ENCODE peak calls at places on chromosomes 11 and 22, in seven cellular contexts. B is esophagus muscularis mucosa, R is GM12878, T is H1, Y is HCT116, G is spleen, P is K562. I is an unnamed sample.

GRCh38 chr11:113664069-113664980 is 41.8 kb downstream of the TMPRSS5 start:
- DNase-seq in B (no peak), R (no peak), T (no peak), Y (peak), G (no peak), P (peak), I (no peak)

GRCh38 chr22:19289475-19290161 is 1.9 kb downstream of the CLTCL1 start:
- DNase-seq in B (peak), R (no peak), T (no peak), Y (no peak), G (no peak), P (peak), I (no peak)

GRCh38 chr11:129190087-129190486 is 2.0 kb downstream of the ARHGAP32 start:
- DNase-seq in B (no peak), R (no peak), T (no peak), Y (no peak), G (no peak), P (no peak), I (peak)

GRCh38 chr22:17358394-17358793 is 10.9 kb upstream of the CECR2 start:
- DNase-seq in B (no peak), R (no peak), T (no peak), Y (no peak), G (no peak), P (no peak), I (no peak)

GRCh38 chr11:100888836-100889235 is 201.7 kb downstream of the ARHGAP42 start:
- DNase-seq in B (no peak), R (no peak), T (no peak), Y (no peak), G (no peak), P (no peak), I (no peak)

GRCh38 chr11:35190804-35191348 is 51.9 kb downstream of the CD44 start:
- DNase-seq in B (no peak), R (no peak), T (no peak), Y (no peak), G (no peak), P (no peak), I (no peak)

GRCh38 chr22:22744412-22745224 is 100.2 kb downstream of the GGTLC2 start:
- DNase-seq in B (peak), R (no peak), T (no peak), Y (no peak), G (no peak), P (no peak), I (no peak)

GRCh38 chr11:45163956-45164575 is 17.6 kb downstream of the PRDM11 start:
- DNase-seq in B (no peak), R (no peak), T (no peak), Y (no peak), G (peak), P (no peak), I (no peak)

GRCh38 chr11:2511421-2512369 is 66.9 kb downstream of the KCNQ1 start:
- DNase-seq in B (peak), R (no peak), T (no peak), Y (no peak), G (peak), P (no peak), I (peak)

GRCh38 chr22:37643225-37643847 is 3.9 kb downstream of the SH3BP1 start:
- DNase-seq in B (peak), R (no peak), T (peak), Y (no peak), G (peak), P (peak), I (peak)

GRCh38 chr11:66810576-66811185 is 32.6 kb upstream of the RCE1 start:
- DNase-seq in B (no peak), R (no peak), T (no peak), Y (no peak), G (no peak), P (no peak), I (no peak)

GRCh38 chr11:118820412-118821357 is 29.7 kb upstream of the DDX6 start:
- DNase-seq in B (peak), R (peak), T (peak), Y (peak), G (peak), P (no peak), I (peak)

GRCh38 chr11:45141171-45141570 is 5.3 kb upstream of the PRDM11 start:
- DNase-seq in B (peak), R (no peak), T (no peak), Y (no peak), G (no peak), P (no peak), I (no peak)

GRCh38 chr11:119486691-119487259 is 63.8 kb upstream of the THY1 start:
- DNase-seq in B (no peak), R (no peak), T (peak), Y (no peak), G (no peak), P (no peak), I (no peak)

GRCh38 chr11:2853997-2854560 is 31.5 kb downstream of the CDKN1C start:
- DNase-seq in B (no peak), R (no peak), T (no peak), Y (no peak), G (no peak), P (no peak), I (no peak)

GRCh38 chr22:39593931-39594285 is 23.4 kb downstream of the CACNA1I start:
- DNase-seq in B (no peak), R (no peak), T (no peak), Y (no peak), G (no peak), P (no peak), I (no peak)

GRCh38 chr11:115194798-115195101 is 309.5 kb downstream of the CADM1 start:
- DNase-seq in B (no peak), R (peak), T (no peak), Y (no peak), G (no peak), P (no peak), I (no peak)

GRCh38 chr22:35739642-35740041 is 22.0 kb downstream of the APOL5 start:
- DNase-seq in B (no peak), R (no peak), T (no peak), Y (no peak), G (no peak), P (no peak), I (no peak)

GRCh38 chr11:17769218-17769617 is 34.6 kb downstream of the KCNC1 start:
- DNase-seq in B (no peak), R (no peak), T (no peak), Y (no peak), G (no peak), P (no peak), I (no peak)

GRCh38 chr11:38182126-38182907 is 1584.3 kb upstream of the RAG2 start:
- DNase-seq in B (no peak), R (no peak), T (no peak), Y (no peak), G (no peak), P (no peak), I (no peak)

GRCh38 chr11:86941077-86941870 is 13.9 kb downstream of the FZD4 start:
- DNase-seq in B (no peak), R (no peak), T (no peak), Y (no peak), G (no peak), P (no peak), I (no peak)

GRCh38 chr11:36304349-36304748 is 8.3 kb downstream of the PRR5L start:
- DNase-seq in B (no peak), R (no peak), T (no peak), Y (no peak), G (no peak), P (no peak), I (no peak)

GRCh38 chr11:128470081-128470480 is 117.3 kb downstream of the ETS1 start:
- DNase-seq in B (no peak), R (no peak), T (no peak), Y (no peak), G (no peak), P (no peak), I (no peak)

GRCh38 chr11:2920343-2920742 is 8.9 kb downstream of the PHLDA2 start:
- DNase-seq in B (no peak), R (no peak), T (no peak), Y (no peak), G (no peak), P (no peak), I (no peak)

GRCh38 chr11:15341587-15341986 is 226.9 kb downstream of the INSC start:
- DNase-seq in B (no peak), R (no peak), T (no peak), Y (no peak), G (no peak), P (no peak), I (no peak)

GRCh38 chr11:15346907-15347306 is 232.2 kb downstream of the INSC start:
- DNase-seq in B (no peak), R (no peak), T (no peak), Y (no peak), G (no peak), P (no peak), I (no peak)

GRCh38 chr11:15347969-15348734 is 233.4 kb downstream of the INSC start:
- DNase-seq in B (peak), R (no peak), T (no peak), Y (no peak), G (no peak), P (no peak), I (no peak)

GRCh38 chr11:15339302-15339701 is 224.6 kb downstream of the INSC start:
- DNase-seq in B (no peak), R (no peak), T (no peak), Y (no peak), G (no peak), P (no peak), I (no peak)

GRCh38 chr11:15342163-15342562 is 227.4 kb downstream of the INSC start:
- DNase-seq in B (peak), R (no peak), T (no peak), Y (no peak), G (no peak), P (no peak), I (no peak)
- TF ChIP-seq POLR2AphosphoS5 in B (no peak), R (no peak), T (no peak), Y (no peak), G (no peak), P (no peak), I (no peak)

GRCh38 chr11:3947084-3947483 is 91.6 kb downstream of the STIM1 start:
- DNase-seq in B (no peak), R (peak), T (no peak), Y (no peak), G (no peak), P (no peak), I (peak)
- H3K4me3 ChIP-seq in B (no peak), R (peak), T (no peak), Y (no peak), G (no peak), P (no peak), I (no peak)

DNA sequence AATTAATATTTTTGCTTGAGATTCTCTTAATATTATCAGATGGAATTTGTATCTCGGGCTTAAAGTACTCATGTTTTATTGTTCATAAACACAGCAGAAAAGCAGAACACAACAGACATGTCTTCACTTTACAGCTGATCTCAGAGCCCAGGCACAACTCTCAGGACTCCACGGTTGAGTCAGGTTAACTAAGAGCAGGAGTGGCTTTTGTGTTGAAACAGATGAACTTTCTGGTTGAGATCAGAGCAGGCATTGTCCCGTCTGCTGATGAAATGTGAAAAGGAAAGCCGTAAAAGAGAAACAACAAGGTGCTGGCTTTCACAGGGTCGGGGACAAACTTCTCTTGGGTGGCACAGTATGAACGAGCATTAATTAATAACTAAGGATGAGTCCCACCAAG is 49.0 kb downstream of the JHY start:
- DNase-seq in B (no peak), R (no peak), T (no peak), Y (no peak), G (no peak), P (no peak), I (no peak)
- TF ChIP-seq POLR2A in B (no peak), R (no peak), T (no peak), Y (no peak), G (no peak), P (no peak), I (no peak)

GRCh38 chr22:49931863-49932262 is 13.4 kb downstream of the CRELD2 start:
- DNase-seq in B (no peak), R (no peak), T (no peak), Y (no peak), G (no peak), P (no peak), I (no peak)

GRCh38 chr22:49934891-49935557 is 16.6 kb downstream of the CRELD2 start:
- DNase-seq in B (peak), R (no peak), T (peak), Y (no peak), G (peak), P (peak), I (peak)

GRCh38 chr22:49935561-49935960 is 17.1 kb downstream of the CRELD2 start:
- DNase-seq in B (no peak), R (no peak), T (no peak), Y (no peak), G (no peak), P (peak), I (no peak)

GRCh38 chr22:49934144-49934890 is 15.9 kb downstream of the CRELD2 start:
- DNase-seq in B (no peak), R (no peak), T (no peak), Y (no peak), G (peak), P (peak), I (peak)

GRCh38 chr22:49933236-49933921 is 14.9 kb downstream of the CRELD2 start:
- DNase-seq in B (peak), R (no peak), T (no peak), Y (no peak), G (peak), P (peak), I (peak)
- TF ChIP-seq POLR2AphosphoS5 in B (peak), R (no peak), T (no peak), Y (no peak), G (peak), P (no peak), I (peak)

GRCh38 chr11:125404811-125405481 is 91.1 kb downstream of the FEZ1 start:
- DNase-seq in B (no peak), R (no peak), T (peak), Y (peak), G (peak), P (peak), I (peak)

GRCh38 chr11:125407046-125407445 is 89.0 kb downstream of the FEZ1 start:
- DNase-seq in B (no peak), R (no peak), T (no peak), Y (no peak), G (peak), P (no peak), I (no peak)

GRCh38 chr11:125402436-125402835 is 93.6 kb downstream of the FEZ1 start:
- DNase-seq in B (no peak), R (no peak), T (no peak), Y (no peak), G (peak), P (peak), I (no peak)

GRCh38 chr11:125401746-125402145 is 94.3 kb downstream of the FEZ1 start:
- DNase-seq in B (no peak), R (no peak), T (no peak), Y (no peak), G (peak), P (no peak), I (no peak)

GRCh38 chr11:125404136-125404810 is 91.8 kb downstream of the FEZ1 start:
- DNase-seq in B (no peak), R (no peak), T (peak), Y (no peak), G (peak), P (no peak), I (no peak)
- H3K4me3 ChIP-seq in B (peak), R (no peak), T (no peak), Y (no peak), G (no peak), P (no peak), I (no peak)

DNA sequence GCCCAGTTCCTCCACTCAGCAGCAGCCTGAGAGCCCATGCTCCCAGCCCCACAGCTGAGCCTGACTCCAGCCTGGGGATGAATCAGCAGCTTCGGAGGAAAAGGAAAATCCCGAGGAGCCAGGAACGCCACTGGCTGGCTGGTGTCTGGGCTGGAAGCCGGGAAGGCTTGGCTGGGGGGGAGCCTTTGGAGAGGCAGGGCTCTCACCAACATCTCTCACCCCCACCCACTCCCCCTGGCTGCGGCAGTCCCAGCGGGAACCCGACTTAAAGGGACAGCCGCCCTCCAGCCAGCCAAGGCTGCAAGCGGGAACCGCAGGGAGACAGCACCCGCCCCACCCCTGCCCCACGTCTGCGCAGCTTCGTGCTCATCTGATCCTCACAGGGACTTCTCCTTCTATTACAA is 28.4 kb downstream of the KIAA0930 start:
- DNase-seq in B (no peak), R (no peak), T (no peak), Y (no peak), G (peak), P (no peak), I (peak)
- TF ChIP-seq POLR2A in B (no peak), R (no peak), T (no peak), Y (no peak), G (no peak), P (no peak), I (no peak)

GRCh38 chr11:65576867-65577755 is 1.3 kb downstream of the EHBP1L1 start:
- DNase-seq in B (no peak), R (no peak), T (no peak), Y (no peak), G (peak), P (no peak), I (peak)
- TF ChIP-seq POLR2AphosphoS5 in B (peak), R (no peak), T (no peak), Y (peak), G (peak), P (no peak), I (peak)